ENCODE peak calls at places on chromosomes 16 and 17, in four cellular contexts. O is naive thymus-derived CD8-positive, alpha-beta T cell; W is anterior cingulate cortex; V is mucosa of descending colon. R is an unnamed sample.

GRCh38 chr17:39753514-39754160 is 15.9 kb downstream of the GRB7 start:
- DNase-seq in O (no peak), W (no peak), V (peak), R (peak)

GRCh38 chr17:59425085-59425901 is 93.8 kb downstream of the YPEL2 start:
- DNase-seq in O (no peak), W (peak), V (no peak), R (no peak)

GRCh38 chr17:82848022-82848592 is 8.3 kb upstream of the ZNF750 start:
- DNase-seq in O (no peak), W (no peak), V (peak), R (peak)

GRCh38 chr17:7261377-7262191 is 694 bp downstream of the CLDN7 start:
- DNase-seq in O (peak), W (no peak), V (peak), R (no peak)

GRCh38 chr16:84914273-84914672 is 94.5 kb downstream of the CRISPLD2 start:
- DNase-seq in O (no peak), W (no peak), V (no peak), R (no peak)

GRCh38 chr17:61416540-61417363 is 17.1 kb downstream of the TBX2 start:
- DNase-seq in O (peak), W (peak), V (peak), R (peak)

GRCh38 chr16:12500771-12501170 is 302.9 kb downstream of the CPPED1 start:
- DNase-seq in O (no peak), W (no peak), V (peak), R (no peak)

GRCh38 chr17:56297142-56297541 is 143.9 kb downstream of the ANKFN1 start:
- DNase-seq in O (no peak), W (no peak), V (no peak), R (no peak)

GRCh38 chr17:59621771-59622170 is 2.1 kb downstream of the CLTC start:
- DNase-seq in O (no peak), W (no peak), V (no peak), R (no peak)

GRCh38 chr17:76473541-76473985 is 6.2 kb downstream of the AANAT start:
- DNase-seq in O (no peak), W (no peak), V (no peak), R (no peak)

GRCh38 chr16:68948230-68948910 is 105.0 kb downstream of the TANGO6 start:
- DNase-seq in O (no peak), W (no peak), V (no peak), R (no peak)

GRCh38 chr17:78227455-78227916 is 3.9 kb upstream of the TMEM235 start:
- DNase-seq in O (no peak), W (no peak), V (no peak), R (no peak)

R was measured in lung.